ENCODE peak calls at places on chromosomes 4 and X, in eight cellular contexts. K, Q, R, Y, P, A, I and B are unnamed samples.

GRCh38 chr4:11039494-11040142 is 355.1 kb upstream of the CLNK start:
- DNase-seq in K (no peak), Q (no peak), R (no peak), Y (no peak), P (no peak), A (no peak), I (no peak), B (no peak)

GRCh38 chrX:77638397-77638796 is 147.6 kb downstream of the ATRX start:
- DNase-seq in K (no peak), Q (no peak), R (no peak), Y (no peak), P (no peak), A (no peak), I (no peak), B (no peak)

GRCh38 chr4:140158234-140159030 is 4.4 kb upstream of the MAML3 start:
- DNase-seq in K (peak), Q (no peak), R (no peak), Y (peak), P (no peak), A (no peak), I (no peak), B (no peak)

GRCh38 chr4:38668203-38668602 is 4.2 kb downstream of the KLF3 start:
- DNase-seq in K (no peak), Q (no peak), R (no peak), Y (no peak), P (no peak), A (no peak), I (no peak), B (no peak)

GRCh38 chrX:100449696-100450606 is 39.9 kb upstream of the PCDH19 start:
- DNase-seq in K (peak), Q (no peak), R (no peak), Y (no peak), P (no peak), A (no peak), I (no peak), B (no peak)

GRCh38 chr4:1377606-1378261 is 28.5 kb downstream of the NKX1-1 start:
- DNase-seq in K (no peak), Q (no peak), R (no peak), Y (no peak), P (no peak), A (no peak), I (no peak), B (no peak)

GRCh38 chrX:117969337-117969736 is 147.3 kb downstream of the KLHL13 start:
- DNase-seq in K (no peak), Q (no peak), R (no peak), Y (no peak), P (no peak), A (no peak), I (no peak), B (no peak)

GRCh38 chrX:147217334-147217733 is 402.8 kb upstream of the CXorf51A start:
- DNase-seq in K (no peak), Q (no peak), R (no peak), Y (no peak), P (no peak), A (no peak), I (no peak), B (no peak)

GRCh38 chr4:3571921-3572320 is 39.7 kb upstream of the LRPAP1 start:
- DNase-seq in K (no peak), Q (no peak), R (no peak), Y (no peak), P (no peak), A (no peak), I (no peak), B (no peak)

GRCh38 chr4:8071741-8072140 is 86.9 kb downstream of the ABLIM2 start:
- DNase-seq in K (no peak), Q (no peak), R (no peak), Y (no peak), P (no peak), A (no peak), I (no peak), B (no peak)
- TF ChIP-seq EZH2 in K (no peak), Q (no peak), R (no peak), Y (no peak), P (no peak), A (no peak), I (no peak), B (no peak)

GRCh38 chr4:45120163-45120562 is 393.8 kb upstream of the GNPDA2 start:
- DNase-seq in K (no peak), Q (peak), R (no peak), Y (no peak), P (peak), A (no peak), I (no peak), B (no peak)
- H3K4me3 ChIP-seq in K (no peak), Q (no peak), R (no peak), Y (no peak), P (peak), A (no peak), I (no peak), B (no peak)

GRCh38 chr4:183557611-183558010 is 52.8 kb downstream of the ING2 start:
- DNase-seq in K (no peak), Q (no peak), R (no peak), Y (no peak), P (no peak), A (no peak), I (no peak), B (no peak)

GRCh38 chr4:183556947-183557346 is 52.1 kb downstream of the ING2 start:
- DNase-seq in K (no peak), Q (no peak), R (no peak), Y (no peak), P (no peak), A (no peak), I (no peak), B (no peak)

GRCh38 chr4:183561905-183562304 is 57.0 kb downstream of the ING2 start:
- DNase-seq in K (no peak), Q (no peak), R (no peak), Y (no peak), P (no peak), A (no peak), I (no peak), B (no peak)

GRCh38 chr4:183554878-183555585 is 50.2 kb downstream of the ING2 start:
- DNase-seq in K (no peak), Q (no peak), R (no peak), Y (no peak), P (no peak), A (no peak), I (no peak), B (no peak)

DNA sequence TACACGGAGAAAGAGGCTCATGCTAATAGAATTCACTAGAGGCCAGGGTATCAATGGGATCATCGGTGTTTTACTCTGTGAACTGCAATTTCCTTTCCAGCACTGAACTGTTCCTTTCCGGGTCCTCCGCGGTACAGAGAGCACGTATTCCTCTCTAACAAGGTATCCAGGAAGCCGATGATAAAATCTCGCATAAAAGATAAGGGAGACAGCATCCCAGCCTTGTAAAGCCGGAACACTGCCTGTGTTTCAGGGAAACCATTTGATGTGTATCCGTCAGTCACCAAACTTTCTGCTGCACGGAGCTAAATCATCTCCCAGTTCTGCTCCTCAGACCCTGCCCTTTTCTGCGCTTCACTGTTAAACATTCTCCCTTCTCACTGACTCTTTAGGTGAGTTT is 54.0 kb downstream of the ING2 start:
- DNase-seq in K (no peak), Q (no peak), R (no peak), Y (no peak), P (no peak), A (no peak), I (no peak), B (no peak)
- H2AFZ ChIP-seq in K (no peak), Q (no peak), R (no peak), Y (no peak), P (no peak), A (no peak), I (no peak), B (no peak)

DNA sequence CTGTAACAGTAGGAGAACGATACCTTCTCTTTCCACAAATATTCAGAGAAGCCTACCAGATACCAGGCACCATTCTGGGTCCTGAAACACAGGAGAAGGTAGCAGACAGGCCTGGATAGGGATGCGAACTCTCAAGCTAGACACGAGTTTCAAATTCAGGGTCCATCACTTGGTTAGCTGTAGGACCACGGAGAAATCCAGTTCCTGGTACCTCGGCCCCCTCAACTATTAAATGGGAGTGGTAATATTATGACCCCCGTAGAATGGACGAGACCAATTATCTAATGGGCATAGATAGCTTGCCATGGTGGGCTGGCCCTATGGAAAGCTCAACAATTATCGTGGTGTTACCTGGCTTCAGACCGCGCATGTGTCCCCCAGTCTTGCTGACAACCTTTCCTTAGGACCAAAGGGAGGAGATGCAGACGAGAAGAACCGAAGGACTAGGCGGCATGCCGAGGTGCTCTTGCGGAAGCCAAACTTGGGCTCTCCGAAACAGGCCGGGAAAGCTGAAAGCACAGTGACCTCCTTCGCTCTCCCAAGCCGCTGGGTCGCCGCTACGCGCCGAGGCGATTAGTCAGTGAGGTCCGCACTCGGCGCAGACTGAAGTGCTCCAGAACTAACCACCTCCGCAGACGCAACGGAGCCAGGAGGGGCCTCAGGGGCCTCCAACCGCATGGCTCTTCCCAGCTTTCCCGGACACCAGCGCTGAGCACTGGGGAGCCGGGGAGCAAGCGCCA is 19.6 kb downstream of the NKX3-2 start:
- DNase-seq in K (no peak), Q (no peak), R (no peak), Y (peak), P (no peak), A (no peak), I (no peak), B (no peak)
- TF ChIP-seq EZH2 in K (no peak), Q (peak), R (no peak), Y (peak), P (no peak), A (no peak), I (no peak), B (no peak)